ENCODE peak calls at places on chromosomes 5 and 9, in six cellular contexts. T is esophagus squamous epithelium, I is body of pancreas, C is prostate gland, Z is adrenal gland, Y is H1. D is an unnamed sample.

GRCh38 chr9:114048533-114049452 is 29.3 kb downstream of the AMBP start:
- DNase-seq in T (no peak), I (no peak), C (no peak), Z (peak; percentile 11), Y (no peak), D (no peak)

GRCh38 chr5:146111409-146111808 is 6.0 kb upstream of the PLAC8L1 start:
- DNase-seq in T (no peak), I (peak; percentile 47), C (no peak), Z (no peak), Y (no peak), D (no peak)

GRCh38 chr5:16712600-16712999 is 95.8 kb upstream of the RETREG1 start:
- DNase-seq in T (no peak), I (no peak), C (no peak), Z (no peak), Y (no peak), D (no peak)

GRCh38 chr5:172437445-172438303 is 16.7 kb downstream of the SH3PXD2B start:
- DNase-seq in T (no peak), I (peak; percentile 79), C (no peak), Z (peak; percentile 97), Y (no peak), D (peak; percentile 69)

GRCh38 chr9:80485420-80485819 is 913.7 kb downstream of the TLE4 start:
- DNase-seq in T (no peak), I (no peak), C (no peak), Z (no peak), Y (no peak), D (no peak)

GRCh38 chr9:81759680-81760215 is 70.4 kb upstream of the TLE1 start:
- DNase-seq in T (no peak), I (no peak), C (no peak), Z (peak; percentile 56), Y (no peak), D (no peak)

GRCh38 chr5:117405197-117405596 is 830.6 kb upstream of the SEMA6A start:
- DNase-seq in T (no peak), I (no peak), C (no peak), Z (no peak), Y (no peak), D (no peak)

GRCh38 chr5:115946655-115947054 is 15.6 kb upstream of the LVRN start:
- DNase-seq in T (no peak), I (no peak), C (no peak), Z (no peak), Y (no peak), D (no peak)

GRCh38 chr9:91004484-91004883 is 202.9 kb downstream of the SYK start:
- DNase-seq in T (no peak), I (no peak), C (no peak), Z (no peak), Y (no peak), D (no peak)

GRCh38 chr5:124909734-124910133 is 163.3 kb upstream of the ZNF608 start:
- DNase-seq in T (no peak), I (no peak), C (no peak), Z (no peak), Y (no peak), D (no peak)

GRCh38 chr9:136436055-136436634 is 3.5 kb downstream of the INPP5E start:
- DNase-seq in T (no peak), I (no peak), C (no peak), Z (no peak), Y (no peak), D (no peak)

GRCh38 chr5:64759960-64760695 is 8.4 kb downstream of the SREK1IP1 start:
- DNase-seq in T (no peak), I (no peak), C (no peak), Z (no peak), Y (no peak), D (no peak)

GRCh38 chr5:73242741-73243140 is 69.7 kb downstream of the TMEM174 start:
- DNase-seq in T (no peak), I (no peak), C (no peak), Z (no peak), Y (no peak), D (no peak)

GRCh38 chr9:136518623-136519022 is 27.2 kb downstream of the NOTCH1 start:
- DNase-seq in T (no peak), I (no peak), C (no peak), Z (no peak), Y (no peak), D (no peak)

GRCh38 chr5:448766-449090 is 5.8 kb downstream of the EXOC3 start:
- DNase-seq in T (no peak), I (no peak), C (no peak), Z (no peak), Y (no peak), D (no peak)

GRCh38 chr9:33851301-33851700 is 34.3 kb downstream of the UBE2R2 start:
- DNase-seq in T (no peak), I (no peak), C (no peak), Z (no peak), Y (no peak), D (no peak)

GRCh38 chr5:140108093-140109049 is 5.5 kb upstream of the PURA start:
- DNase-seq in T (no peak), I (peak; percentile 21), C (no peak), Z (peak; percentile 42), Y (no peak), D (peak; percentile 24)

GRCh38 chr5:119332978-119333401 is 22.8 kb upstream of the TNFAIP8 start:
- DNase-seq in T (no peak), I (no peak), C (peak; percentile 26), Z (no peak), Y (no peak), D (no peak)
- TF ChIP-seq POLR2A in T (no peak), I (no peak), C (no peak), Z (no peak), Y (no peak), D (no peak)

DNA sequence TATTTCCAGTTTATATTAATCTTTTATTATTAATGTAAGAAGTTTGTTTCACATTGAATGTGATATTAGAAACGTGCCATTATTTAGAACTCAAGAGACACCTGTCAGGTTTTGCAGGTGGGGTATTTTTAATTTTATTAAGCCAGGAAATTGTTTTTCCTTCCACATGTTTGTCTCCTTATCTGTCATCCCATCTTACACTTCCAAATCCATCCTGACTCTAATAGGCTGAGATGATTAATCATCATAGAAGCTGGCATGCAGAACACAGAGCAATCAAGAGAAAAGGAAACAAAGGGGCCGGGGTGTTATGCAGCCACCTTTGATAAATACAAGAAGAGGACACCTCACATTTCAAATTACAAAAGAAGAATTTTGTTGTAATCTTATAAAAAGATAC is 506.5 kb downstream of the ISL1 start:
- DNase-seq in T (no peak), I (no peak), C (no peak), Z (no peak), Y (no peak), D (no peak)
- TF ChIP-seq CTCF in T (no peak), I (no peak), C (no peak), Z (no peak), Y (no peak), D (no peak)

GRCh38 chr5:112892776-112893175 is 29.3 kb downstream of the REEP5 start:
- DNase-seq in T (no peak), I (no peak), C (no peak), Z (no peak), Y (no peak), D (no peak)
- TF ChIP-seq POLR2A in T (no peak), I (no peak), C (no peak), Z (no peak), Y (no peak), D (no peak)

GRCh38 chr5:143208781-143209510 is 194.5 kb downstream of the NR3C1 start:
- DNase-seq in T (no peak), I (no peak), C (no peak), Z (no peak), Y (no peak), D (no peak)
- TF ChIP-seq CTCF in T (peak; percentile 11), I (no peak), C (no peak), Z (no peak), Y (peak; percentile 6), D (no peak)

GRCh38 chr9:124412228-124412575 is 3.0 kb downstream of the PSMB7 start:
- DNase-seq in T (no peak), I (no peak), C (no peak), Z (no peak), Y (no peak), D (no peak)

GRCh38 chr9:124414612-124415011 is 630 bp downstream of the PSMB7 start:
- DNase-seq in T (no peak), I (no peak), C (no peak), Z (no peak), Y (no peak), D (no peak)

GRCh38 chr9:124411514-124412227 is 3.6 kb downstream of the PSMB7 start:
- DNase-seq in T (no peak), I (no peak), C (no peak), Z (no peak), Y (no peak), D (no peak)

GRCh38 chr9:124415852-124416484 is 726 bp upstream of the PSMB7 start:
- DNase-seq in T (no peak), I (no peak), C (no peak), Z (no peak), Y (no peak), D (peak; percentile 82)

DNA sequence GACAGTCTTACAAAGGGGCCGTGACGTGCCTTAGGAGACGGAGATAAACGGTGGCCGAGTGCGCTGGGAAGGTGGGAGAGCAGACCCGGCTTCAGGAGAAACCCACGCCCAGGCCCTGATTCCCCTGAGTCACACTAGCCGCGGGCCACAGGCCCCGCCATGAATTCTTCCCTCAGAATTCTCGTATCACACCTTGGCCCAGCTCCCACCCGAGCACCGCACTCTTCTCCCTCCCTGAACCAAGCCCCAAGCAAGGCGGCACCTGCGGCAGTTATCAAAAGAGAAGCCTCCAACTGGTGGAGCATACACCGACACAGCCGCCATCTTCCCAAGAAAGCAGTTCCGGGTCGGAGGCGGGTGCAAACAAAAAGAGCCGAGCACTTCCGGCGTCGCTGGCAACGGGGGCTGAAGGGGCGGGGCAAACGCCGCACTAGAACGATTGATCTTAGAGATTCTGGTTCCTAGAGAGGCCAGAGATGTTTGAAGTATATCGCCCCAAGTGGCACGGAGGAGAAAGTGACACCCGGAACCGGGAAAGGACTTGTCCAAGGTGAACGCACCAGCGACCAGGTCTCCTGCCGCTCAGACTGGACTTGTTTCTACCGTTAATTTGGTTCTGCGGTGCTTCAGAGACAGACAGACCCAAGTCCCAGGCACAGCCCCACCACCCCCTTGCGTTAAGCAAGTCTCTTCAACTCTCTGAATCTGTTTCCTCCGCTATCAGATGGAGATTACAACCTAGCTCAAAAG is at the start of gene PSMB7:
- DNase-seq in T (peak; percentile 84), I (peak; percentile 97), C (peak; percentile 93), Z (peak; percentile 98), Y (peak; percentile 93), D (peak; percentile 97)
- TF ChIP-seq POLR2A in T (no peak), I (peak; percentile 75), C (no peak), Z (peak; percentile 60), Y (peak; percentile 93), D (no peak)

GRCh38 chr9:25994605-25995004 is 316.4 kb upstream of the TUSC1 start:
- DNase-seq in T (no peak), I (no peak), C (no peak), Z (no peak), Y (no peak), D (no peak)
- TF ChIP-seq CTCF in T (no peak), I (no peak), C (no peak), Z (no peak), Y (no peak), D (no peak)

GRCh38 chr5:95081500-95082355 is 203.2 kb downstream of the MCTP1 start:
- DNase-seq in T (no peak), I (peak; percentile 50), C (peak; percentile 8), Z (peak; percentile 36), Y (no peak), D (peak; percentile 90)
- TF ChIP-seq POLR2A in T (no peak), I (peak; percentile 33), C (no peak), Z (peak; percentile 42), Y (no peak), D (peak; percentile 11)

D was measured in lower leg skin.